ENCODE peak calls at places on chromosomes 3 and 15, in eight cellular contexts. One of them, this sample, is unnamed. For H3K36me3, the result is how much of the 10 kb centered on the place peaks cover.

GRCh38 chr3:13879102-13879945 is 547 bp downstream of the WNT7A start:
- DNase-seq in DND-41: no peak
- DNase-seq in naive thymus-derived CD4-positive, alpha-beta T cell: peak
- DNase-seq in testis: no peak
- DNase-seq in Peyer's patch: no peak
- DNase-seq in fibroblast of lung: no peak
- DNase-seq in GM23338: peak
- DNase-seq in brain microvascular endothelial cell: no peak
- DNase-seq in this sample: no peak

GRCh38 chr3:100548053-100548452 is 55.6 kb downstream of the TMEM45A start:
- DNase-seq in naive thymus-derived CD4-positive, alpha-beta T cell: no peak
- DNase-seq in GM23338: no peak
- DNase-seq in DND-41: no peak
- DNase-seq in brain microvascular endothelial cell: no peak
- DNase-seq in fibroblast of lung: no peak
- DNase-seq in testis: no peak
- DNase-seq in Peyer's patch: no peak
- DNase-seq in this sample: no peak

GRCh38 chr3:196216081-196216564 is at the start of gene SLC51A:
- DNase-seq in naive thymus-derived CD4-positive, alpha-beta T cell: no peak
- DNase-seq in testis: no peak
- DNase-seq in fibroblast of lung: no peak
- DNase-seq in DND-41: no peak
- DNase-seq in GM23338: peak
- DNase-seq in brain microvascular endothelial cell: no peak
- DNase-seq in Peyer's patch: peak
- DNase-seq in this sample: no peak

GRCh38 chr15:42193383-42193782 is 14.7 kb downstream of the VPS39 start:
- DNase-seq in fibroblast of lung: no peak
- DNase-seq in testis: no peak
- DNase-seq in DND-41: no peak
- DNase-seq in naive thymus-derived CD4-positive, alpha-beta T cell: no peak
- DNase-seq in brain microvascular endothelial cell: no peak
- DNase-seq in Peyer's patch: no peak
- DNase-seq in GM23338: no peak
- DNase-seq in this sample: no peak

GRCh38 chr3:99246010-99246654 is 344.6 kb upstream of the DCBLD2 start:
- DNase-seq in testis: no peak
- DNase-seq in GM23338: no peak
- DNase-seq in naive thymus-derived CD4-positive, alpha-beta T cell: no peak
- DNase-seq in Peyer's patch: no peak
- DNase-seq in DND-41: no peak
- DNase-seq in fibroblast of lung: no peak
- DNase-seq in brain microvascular endothelial cell: peak
- DNase-seq in this sample: no peak

GRCh38 chr3:110307065-110307809 is 764.4 kb upstream of the NECTIN3 start:
- DNase-seq in Peyer's patch: no peak
- DNase-seq in DND-41: no peak
- DNase-seq in GM23338: no peak
- DNase-seq in testis: no peak
- DNase-seq in fibroblast of lung: no peak
- DNase-seq in brain microvascular endothelial cell: no peak
- DNase-seq in naive thymus-derived CD4-positive, alpha-beta T cell: no peak
- DNase-seq in this sample: no peak

GRCh38 chr3:24237971-24238767 is 256.5 kb downstream of the THRB start:
- DNase-seq in DND-41: peak
- DNase-seq in GM23338: peak
- DNase-seq in naive thymus-derived CD4-positive, alpha-beta T cell: no peak
- DNase-seq in brain microvascular endothelial cell: peak
- DNase-seq in fibroblast of lung: peak
- DNase-seq in Peyer's patch: no peak
- DNase-seq in testis: peak
- DNase-seq in this sample: peak

GRCh38 chr3:13788522-13789424 is 91.1 kb downstream of the WNT7A start:
- DNase-seq in brain microvascular endothelial cell: no peak
- DNase-seq in testis: no peak
- DNase-seq in Peyer's patch: no peak
- DNase-seq in GM23338: no peak
- DNase-seq in naive thymus-derived CD4-positive, alpha-beta T cell: no peak
- DNase-seq in fibroblast of lung: no peak
- DNase-seq in DND-41: no peak
- DNase-seq in this sample: no peak

GRCh38 chr3:171811913-171812321 is 1.6 kb upstream of the PLD1 start:
- DNase-seq in Peyer's patch: no peak
- DNase-seq in fibroblast of lung: peak
- DNase-seq in GM23338: no peak
- DNase-seq in naive thymus-derived CD4-positive, alpha-beta T cell: no peak
- DNase-seq in brain microvascular endothelial cell: peak
- DNase-seq in testis: no peak
- DNase-seq in DND-41: no peak
- DNase-seq in this sample: no peak

GRCh38 chr15:75123395-75123794 is 78.3 kb upstream of the C15orf39 start:
- DNase-seq in testis: no peak
- DNase-seq in brain microvascular endothelial cell: peak
- DNase-seq in GM23338: no peak
- DNase-seq in naive thymus-derived CD4-positive, alpha-beta T cell: no peak
- DNase-seq in fibroblast of lung: peak
- DNase-seq in DND-41: no peak
- DNase-seq in Peyer's patch: no peak
- DNase-seq in this sample: peak

GRCh38 chr3:190326930-190327329 is 4.7 kb upstream of the CLDN1 start:
- DNase-seq in DND-41: no peak
- DNase-seq in brain microvascular endothelial cell: no peak
- DNase-seq in testis: no peak
- DNase-seq in GM23338: no peak
- DNase-seq in naive thymus-derived CD4-positive, alpha-beta T cell: no peak
- DNase-seq in Peyer's patch: no peak
- DNase-seq in fibroblast of lung: peak
- DNase-seq in this sample: no peak

GRCh38 chr3:107260221-107260620 is 117.0 kb upstream of the CCDC54 start:
- DNase-seq in naive thymus-derived CD4-positive, alpha-beta T cell: no peak
- DNase-seq in testis: no peak
- DNase-seq in Peyer's patch: no peak
- DNase-seq in GM23338: no peak
- DNase-seq in brain microvascular endothelial cell: no peak
- DNase-seq in DND-41: no peak
- DNase-seq in fibroblast of lung: peak
- DNase-seq in this sample: no peak

GRCh38 chr3:107263269-107264021 is 113.8 kb upstream of the CCDC54 start:
- DNase-seq in Peyer's patch: no peak
- DNase-seq in fibroblast of lung: no peak
- DNase-seq in brain microvascular endothelial cell: peak
- DNase-seq in testis: no peak
- DNase-seq in DND-41: no peak
- DNase-seq in naive thymus-derived CD4-positive, alpha-beta T cell: no peak
- DNase-seq in GM23338: no peak
- DNase-seq in this sample: no peak

DNA sequence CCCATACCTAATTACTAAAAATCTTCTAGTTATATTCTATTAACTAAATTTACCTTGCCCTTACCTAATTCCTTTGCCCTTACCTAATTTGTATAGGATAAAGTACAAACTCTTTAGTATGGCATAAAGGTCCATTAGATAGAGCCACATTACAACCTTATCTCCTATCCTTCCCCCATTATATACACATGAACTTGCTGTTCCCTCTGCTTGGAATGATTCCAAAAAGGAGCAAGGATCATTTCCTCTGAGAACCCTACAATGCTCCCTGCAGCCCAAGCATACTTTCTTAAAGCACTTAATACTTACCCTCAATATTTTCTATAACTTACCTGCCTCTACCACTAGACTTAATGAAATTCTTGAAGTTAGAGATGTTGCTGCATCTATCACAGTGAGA is 119.0 kb upstream of the CCDC54 start:
- DNase-seq in Peyer's patch: no peak
- DNase-seq in fibroblast of lung: no peak
- DNase-seq in DND-41: no peak
- DNase-seq in GM23338: no peak
- DNase-seq in naive thymus-derived CD4-positive, alpha-beta T cell: no peak
- DNase-seq in testis: no peak
- DNase-seq in brain microvascular endothelial cell: no peak
- DNase-seq in this sample: no peak
- H3K36me3 ChIP-seq in Peyer's patch: under half
- H3K36me3 ChIP-seq in fibroblast of lung: under half
- H3K36me3 ChIP-seq in DND-41: under half
- H3K36me3 ChIP-seq in GM23338: under half
- H3K36me3 ChIP-seq in naive thymus-derived CD4-positive, alpha-beta T cell: under half
- H3K36me3 ChIP-seq in testis: under half
- H3K36me3 ChIP-seq in brain microvascular endothelial cell: under half
- H3K36me3 ChIP-seq in this sample: under half

GRCh38 chr15:82093774-82094211 is 48.0 kb upstream of the MEX3B start:
- DNase-seq in GM23338: no peak
- DNase-seq in brain microvascular endothelial cell: peak
- DNase-seq in naive thymus-derived CD4-positive, alpha-beta T cell: no peak
- DNase-seq in Peyer's patch: no peak
- DNase-seq in fibroblast of lung: peak
- DNase-seq in testis: no peak
- DNase-seq in DND-41: no peak
- DNase-seq in this sample: no peak
- H3K4me3 ChIP-seq in GM23338: no peak
- H3K4me3 ChIP-seq in brain microvascular endothelial cell: peak
- H3K4me3 ChIP-seq in naive thymus-derived CD4-positive, alpha-beta T cell: no peak
- H3K4me3 ChIP-seq in Peyer's patch: no peak
- H3K4me3 ChIP-seq in fibroblast of lung: no peak
- H3K4me3 ChIP-seq in testis: no peak
- H3K4me3 ChIP-seq in DND-41: no peak
- H3K4me3 ChIP-seq in this sample: no peak

DNA sequence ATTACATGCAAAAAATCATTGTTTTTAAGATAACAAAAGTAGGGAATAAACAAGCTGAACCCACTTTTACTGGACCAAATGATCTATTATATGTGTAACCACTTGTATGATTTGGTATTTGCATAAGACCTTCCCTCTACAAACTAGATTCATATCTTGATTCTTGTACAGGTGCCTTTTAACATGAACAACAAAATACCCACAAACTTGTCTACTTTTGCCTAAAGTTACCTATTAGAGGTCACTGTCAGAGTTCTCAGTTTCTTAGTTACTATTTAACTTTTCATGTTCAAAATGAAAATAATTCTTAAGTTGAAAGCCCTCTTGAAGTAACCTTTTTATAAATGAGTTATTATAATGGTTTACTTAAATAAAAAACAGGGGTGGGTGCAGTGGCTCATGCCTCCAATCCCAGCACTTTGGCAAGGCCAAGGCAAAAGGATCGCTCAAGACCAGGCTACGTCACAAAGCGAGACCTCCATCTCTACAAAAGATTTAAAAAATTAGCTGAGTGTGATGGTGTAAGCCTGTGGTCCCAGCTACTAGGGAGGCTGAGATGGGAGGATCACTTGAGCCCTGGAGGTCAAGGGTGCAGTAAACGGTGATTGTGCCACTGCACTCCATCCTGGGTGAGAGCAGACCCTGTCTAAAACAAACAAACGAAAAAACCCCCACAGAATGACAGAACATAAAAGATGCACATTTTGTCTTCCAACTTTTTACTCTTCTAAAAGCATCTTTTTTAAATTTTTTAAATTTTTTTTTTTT is 16.0 kb downstream of the ACTR8 start:
- DNase-seq in naive thymus-derived CD4-positive, alpha-beta T cell: no peak
- DNase-seq in Peyer's patch: no peak
- DNase-seq in fibroblast of lung: no peak
- DNase-seq in GM23338: no peak
- DNase-seq in testis: no peak
- DNase-seq in DND-41: no peak
- DNase-seq in brain microvascular endothelial cell: no peak
- DNase-seq in this sample: no peak
- H3K36me3 ChIP-seq in naive thymus-derived CD4-positive, alpha-beta T cell: half or more
- H3K36me3 ChIP-seq in Peyer's patch: half or more
- H3K36me3 ChIP-seq in fibroblast of lung: under half
- H3K36me3 ChIP-seq in GM23338: under half
- H3K36me3 ChIP-seq in testis: under half
- H3K36me3 ChIP-seq in DND-41: under half
- H3K36me3 ChIP-seq in brain microvascular endothelial cell: under half
- H3K36me3 ChIP-seq in this sample: half or more

GRCh38 chr3:12323237-12323636 is 34.4 kb downstream of the PPARG start:
- DNase-seq in naive thymus-derived CD4-positive, alpha-beta T cell: no peak
- DNase-seq in GM23338: no peak
- DNase-seq in DND-41: no peak
- DNase-seq in brain microvascular endothelial cell: no peak
- DNase-seq in fibroblast of lung: no peak
- DNase-seq in testis: no peak
- DNase-seq in Peyer's patch: no peak
- DNase-seq in this sample: no peak

GRCh38 chr3:12325594-12326295 is 36.9 kb downstream of the PPARG start:
- DNase-seq in naive thymus-derived CD4-positive, alpha-beta T cell: no peak
- DNase-seq in testis: no peak
- DNase-seq in DND-41: no peak
- DNase-seq in fibroblast of lung: peak
- DNase-seq in brain microvascular endothelial cell: no peak
- DNase-seq in Peyer's patch: no peak
- DNase-seq in GM23338: no peak
- DNase-seq in this sample: no peak

GRCh38 chr3:12334786-12335185 is 45.9 kb downstream of the PPARG start:
- DNase-seq in brain microvascular endothelial cell: no peak
- DNase-seq in testis: no peak
- DNase-seq in fibroblast of lung: no peak
- DNase-seq in DND-41: no peak
- DNase-seq in Peyer's patch: no peak
- DNase-seq in GM23338: no peak
- DNase-seq in naive thymus-derived CD4-positive, alpha-beta T cell: no peak
- DNase-seq in this sample: no peak

GRCh38 chr3:12328132-12328915 is 39.5 kb downstream of the PPARG start:
- DNase-seq in fibroblast of lung: no peak
- DNase-seq in GM23338: peak
- DNase-seq in testis: no peak
- DNase-seq in DND-41: no peak
- DNase-seq in Peyer's patch: no peak
- DNase-seq in brain microvascular endothelial cell: no peak
- DNase-seq in naive thymus-derived CD4-positive, alpha-beta T cell: no peak
- DNase-seq in this sample: no peak

DNA sequence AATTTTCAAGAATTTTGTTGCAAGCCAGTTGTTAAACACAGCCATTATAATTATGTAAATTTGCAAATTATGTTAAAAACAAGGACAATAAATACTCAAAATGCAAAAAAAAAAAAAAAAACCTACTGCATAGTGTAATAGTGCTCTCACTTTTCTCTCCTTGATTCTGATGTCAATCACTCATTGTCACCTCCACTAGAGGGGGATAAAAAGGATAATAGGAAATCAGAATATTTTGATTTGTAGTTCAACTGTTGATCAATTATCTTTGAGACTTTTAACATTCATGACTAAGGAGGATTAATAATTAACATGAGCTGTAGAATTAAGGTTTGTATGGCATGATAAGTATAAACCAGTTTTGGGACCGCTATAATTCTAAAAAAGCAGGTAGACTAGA is 40.2 kb downstream of the PPARG start:
- DNase-seq in Peyer's patch: no peak
- DNase-seq in fibroblast of lung: no peak
- DNase-seq in testis: no peak
- DNase-seq in brain microvascular endothelial cell: no peak
- DNase-seq in naive thymus-derived CD4-positive, alpha-beta T cell: no peak
- DNase-seq in DND-41: no peak
- DNase-seq in GM23338: no peak
- DNase-seq in this sample: no peak
- H3K4me3 ChIP-seq in Peyer's patch: no peak
- H3K4me3 ChIP-seq in fibroblast of lung: no peak
- H3K4me3 ChIP-seq in testis: no peak
- H3K4me3 ChIP-seq in brain microvascular endothelial cell: no peak
- H3K4me3 ChIP-seq in naive thymus-derived CD4-positive, alpha-beta T cell: no peak
- H3K4me3 ChIP-seq in DND-41: no peak
- H3K4me3 ChIP-seq in GM23338: no peak
- H3K4me3 ChIP-seq in this sample: no peak

This sample was measured in HAP-1.